ENCODE peak calls at places on chromosomes 13 and 19, in five cellular contexts. M is H9, F is H1, T is trophoblast cell, Q is IMR-90. C is an unnamed sample.

GRCh38 chr19:6532244-6532999 is 1.6 kb downstream of the TNFSF9 start:
- DNase-seq in F (no peak), M (no peak), T (no peak), Q (no peak), C (no peak)

GRCh38 chr19:54532528-54532927 is 29.9 kb downstream of the LAIR2 start:
- DNase-seq in F (no peak), M (no peak), Q (no peak), T (no peak), C (no peak)

GRCh38 chr13:25980255-25980654 is 71.6 kb downstream of the SHISA2 start:
- DNase-seq in Q (peak; percentile 3), M (peak; percentile 80), T (peak; percentile 41), F (peak; percentile 46), C (no peak)

GRCh38 chr19:57830071-57830602 is at the start of gene ZNF587B:
- DNase-seq in F (peak; percentile 77), T (peak; percentile 99), Q (peak; percentile 74), M (peak; percentile 96), C (peak; percentile 85)

GRCh38 chr19:4606921-4607678 is 32.2 kb upstream of the TNFAIP8L1 start:
- DNase-seq in M (peak; percentile 74), T (no peak), F (no peak), Q (no peak), C (peak; percentile 75)

GRCh38 chr19:53989600-53990533 is 1.6 kb upstream of the CACNG6 start:
- DNase-seq in Q (no peak), T (no peak), M (no peak), F (no peak), C (no peak)

GRCh38 chr13:51380269-51380668 is 40.8 kb downstream of the SERPINE3 start:
- DNase-seq in Q (peak; percentile 16), T (no peak), M (no peak), F (no peak), C (no peak)

GRCh38 chr19:11342429-11342828 is 3.0 kb upstream of the RAB3D start:
- DNase-seq in Q (no peak), M (no peak), F (no peak), T (no peak), C (no peak)

GRCh38 chr13:109012115-109012514 is 382.7 kb downstream of the MYO16 start:
- DNase-seq in M (no peak), T (no peak), Q (no peak), F (no peak), C (no peak)

GRCh38 chr19:46469541-46470185 is 1.7 kb downstream of the PNMA8A start:
- DNase-seq in M (no peak), Q (no peak), T (no peak), F (no peak), C (no peak)

GRCh38 chr13:52158629-52159158 is 703 bp downstream of the NEK3 start:
- DNase-seq in T (peak; percentile 1), F (no peak), Q (peak; percentile 28), M (no peak), C (no peak)

GRCh38 chr13:46648166-46648607 is 95.2 kb downstream of the LRCH1 start:
- DNase-seq in F (no peak), M (no peak), Q (peak; percentile 60), T (peak; percentile 41), C (no peak)

GRCh38 chr19:33771308-33772101 is 25.2 kb upstream of the KCTD15 start:
- DNase-seq in Q (peak; percentile 41), M (peak; percentile 71), T (peak; percentile 91), F (peak; percentile 29), C (peak; percentile 69)

GRCh38 chr19:8552810-8553209 is 24.4 kb downstream of the MYO1F start:
- DNase-seq in T (peak; percentile 74), F (peak; percentile 10), Q (peak; percentile 62), M (peak; percentile 58), C (no peak)

GRCh38 chr19:40507892-40508291 is 41.1 kb downstream of the SPTBN4 start:
- DNase-seq in T (no peak), M (peak; percentile 49), Q (no peak), F (no peak), C (no peak)

GRCh38 chr13:27353166-27353583 is 71.2 kb upstream of the GTF3A start:
- DNase-seq in M (no peak), F (no peak), T (peak; percentile 3), Q (peak; percentile 88), C (no peak)

GRCh38 chr19:8595651-8596050 is 14.9 kb downstream of the ADAMTS10 start:
- DNase-seq in Q (no peak), F (no peak), T (no peak), M (no peak), C (no peak)

GRCh38 chr19:38321646-38322323 is 2.1 kb downstream of the KCNK6 start:
- DNase-seq in F (no peak), T (peak; percentile 20), M (no peak), Q (peak; percentile 27), C (no peak)
- H3K9ac ChIP-seq in F (no peak overlapping the region), T (no peak overlapping the region), M (no peak overlapping the region), Q (no peak overlapping the region), C (no peak overlapping the region)

GRCh38 chr19:55624109-55625003 is at the start of gene ZNF784:
- DNase-seq in M (peak; percentile 95), F (peak; percentile 87), Q (peak; percentile 90), T (peak; percentile 98), C (peak; percentile 96)

GRCh38 chr19:55622242-55622969 is 2.0 kb downstream of the ZNF784 start:
- DNase-seq in T (no peak), F (no peak), M (no peak), Q (no peak), C (no peak)

GRCh38 chr19:55623130-55623868 is 1.1 kb downstream of the ZNF784 start:
- DNase-seq in F (no peak), M (no peak), T (no peak), Q (no peak), C (no peak)

GRCh38 chr19:55626350-55626749 is 2.0 kb upstream of the ZNF784 start:
- DNase-seq in M (no peak), T (no peak), Q (no peak), F (no peak), C (no peak)

DNA sequence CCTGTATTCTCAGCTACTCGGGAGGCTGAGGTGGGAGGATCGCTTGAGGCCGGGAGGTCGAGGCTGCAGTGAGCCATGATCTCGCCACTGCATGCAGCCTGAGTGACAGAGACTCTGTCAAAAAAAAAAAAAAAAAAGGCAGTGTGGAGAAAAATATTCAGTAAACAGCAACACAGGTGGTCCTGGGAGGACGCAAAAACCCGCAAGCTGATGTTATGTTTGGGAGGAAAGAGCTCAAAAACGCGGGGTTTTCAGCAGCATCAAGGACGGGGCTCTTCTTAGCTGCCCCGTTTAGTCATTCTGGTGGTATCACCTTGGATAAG is 599 bp upstream of the ZNF784 start:
- DNase-seq in M (no peak), F (no peak), T (no peak), Q (no peak), C (no peak)
- H3K4ac ChIP-seq in M (no peak overlapping the region), F (no peak overlapping the region), T (no peak overlapping the region), Q (no peak overlapping the region), C (no peak overlapping the region)

GRCh38 chr19:43467276-43467675 is 1.9 kb upstream of the LYPD3 start:
- DNase-seq in Q (no peak), M (no peak), T (no peak), F (no peak), C (no peak)
- H3K9ac ChIP-seq in Q (no peak overlapping the region), M (no peak overlapping the region), T (no peak overlapping the region), F (no peak overlapping the region), C (no peak overlapping the region)

GRCh38 chr19:13154911-13155471 is 4.8 kb downstream of the IER2 start:
- DNase-seq in F (no peak), T (peak; percentile 96), M (peak; percentile 92), Q (peak; percentile 65), C (peak; percentile 67)
- H3K4ac ChIP-seq in F (peak overlapping the region; percentile 47), T (peak overlapping the region; percentile 80), M (no peak overlapping the region), Q (peak overlapping the region; percentile 95), C (no peak overlapping the region)

DNA sequence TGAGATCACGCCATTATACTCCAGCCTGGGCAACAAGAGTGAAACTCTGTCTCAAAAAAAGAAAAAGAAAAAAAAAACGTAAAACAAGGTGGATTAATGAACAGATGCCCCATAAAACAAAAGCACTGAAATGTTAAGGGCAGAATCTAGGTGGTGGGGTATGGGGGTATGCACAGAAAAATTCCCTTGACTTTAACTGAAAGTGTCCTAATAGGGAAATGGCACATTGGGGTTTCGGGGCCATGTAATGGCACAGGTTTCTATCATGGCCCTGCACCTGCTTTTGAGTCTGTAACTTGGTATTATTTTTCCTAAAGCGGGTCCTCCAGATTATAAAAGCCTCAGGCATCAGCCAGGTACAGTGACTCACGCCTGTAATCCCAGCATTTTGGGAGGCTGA is 16.2 kb downstream of the NOP53 start:
- DNase-seq in Q (no peak), F (no peak), M (no peak), T (peak; percentile 39), C (no peak)
- H3K9ac ChIP-seq in Q (no peak overlapping the region), F (no peak overlapping the region), M (no peak overlapping the region), T (no peak overlapping the region), C (no peak overlapping the region)

DNA sequence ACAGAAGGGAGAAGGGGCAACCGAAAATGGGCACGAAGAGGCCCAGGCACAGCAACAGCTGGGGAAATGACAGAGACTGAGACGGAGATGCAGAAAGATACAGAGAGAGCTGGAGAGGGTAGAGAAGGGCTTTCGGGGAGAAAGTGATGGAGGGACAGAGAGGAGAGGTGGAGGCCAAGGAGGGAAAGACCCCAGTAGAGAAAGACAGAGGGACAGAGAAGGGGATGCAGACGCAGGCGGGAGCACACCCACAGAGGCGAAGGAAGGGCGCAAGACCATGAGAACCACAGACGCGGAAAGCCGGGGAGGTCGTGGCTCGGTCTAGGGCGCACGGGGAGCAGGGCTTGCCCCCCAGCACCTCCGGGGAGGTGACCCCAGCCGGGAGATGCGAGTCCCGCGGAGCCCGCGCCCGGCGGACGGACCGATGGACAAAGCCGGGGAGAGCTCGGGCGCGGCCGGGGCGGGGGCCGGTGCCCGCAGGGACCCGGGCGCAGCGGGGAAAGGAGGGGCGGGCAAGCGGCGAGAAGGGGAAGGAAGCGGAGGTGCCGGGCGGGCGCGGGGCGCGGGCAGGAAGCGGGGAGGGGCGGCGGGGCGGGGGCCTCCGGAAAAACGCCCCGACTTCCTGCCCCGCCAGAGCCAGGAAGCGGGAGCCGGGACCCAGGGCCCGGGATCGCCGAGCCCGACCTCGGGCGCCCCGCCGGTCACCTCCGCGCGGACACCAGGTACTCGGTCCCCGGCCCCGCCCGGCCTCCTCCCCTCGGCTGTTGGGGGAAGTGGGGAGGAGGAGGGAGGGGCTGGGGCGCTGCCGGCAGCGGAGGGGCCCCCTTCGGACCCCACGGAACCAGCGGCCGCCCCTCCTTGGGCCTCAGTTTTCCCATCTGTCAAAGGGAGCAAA is at the start of gene ARHGEF1:
- DNase-seq in F (no peak), Q (no peak), M (no peak), T (no peak), C (no peak)
- H3K4ac ChIP-seq in F (no peak within 1 kb of the TSS), Q (peak within 1 kb of the TSS; percentile 91), M (no peak within 1 kb of the TSS), T (peak within 1 kb of the TSS; percentile 83), C (no peak within 1 kb of the TSS)

GRCh38 chr13:79912403-79912802 is 428.5 kb downstream of the SPRY2 start:
- DNase-seq in F (no peak), T (peak; percentile 59), Q (no peak), M (no peak), C (no peak)
- H3K9ac ChIP-seq in F (no peak overlapping the region), T (no peak overlapping the region), Q (no peak overlapping the region), M (no peak overlapping the region), C (no peak overlapping the region)